ENCODE peak calls at places on chromosomes 5 and 9, in five cellular contexts. C is amniotic stem cell, V is HCT116, R is AG04450, F is GM19239. A is an unnamed sample.
A peak's percentile ranks its signal among the peaks of the same experiment; 100 is the strongest.

GRCh38 chr5:120152472-120152871 is 311.6 kb upstream of the PRR16 start:
- DNase-seq in C (peak; percentile 32), V (no peak), R (peak; percentile 55), F (no peak), A (no peak)

GRCh38 chr5:100771181-100771580 is 131.9 kb downstream of the ST8SIA4 start:
- DNase-seq in F (no peak), C (no peak), V (no peak), R (no peak), A (no peak)

GRCh38 chr5:159459951-159460538 is 129.8 kb upstream of the IL12B start:
- DNase-seq in C (no peak), V (no peak), F (no peak), R (no peak), A (no peak)

GRCh38 chr9:22452415-22453010 is 5.9 kb downstream of the DMRTA1 start:
- DNase-seq in C (no peak), R (no peak), V (peak; percentile 29), F (no peak), A (peak; percentile 53)

GRCh38 chr9:138060881-138061280 is 183.3 kb downstream of the CACNA1B start:
- DNase-seq in F (no peak), V (no peak), C (no peak), R (no peak), A (no peak)

GRCh38 chr9:20659474-20659962 is 24.5 kb upstream of the FOCAD start:
- DNase-seq in C (no peak), V (no peak), F (no peak), R (no peak), A (no peak)

GRCh38 chr9:128689820-128690683 is 1.0 kb downstream of the SET start:
- DNase-seq in R (no peak), V (no peak), C (no peak), F (peak; percentile 70), A (peak; percentile 31)

GRCh38 chr5:180070726-180071417 is 687 bp downstream of the RNF130 start:
- DNase-seq in V (no peak), C (peak; percentile 19), F (no peak), R (no peak), A (peak; percentile 36)

GRCh38 chr9:125795970-125796596 is 48.9 kb downstream of the PBX3 start:
- DNase-seq in F (no peak), V (no peak), R (no peak), C (no peak), A (no peak)

A was measured in mucosa of gallbladder.